ENCODE peak calls at places on chromosomes 5 and 9, in six cellular contexts. One of them, this sample, is unnamed.

GRCh38 chr5:109953821-109954220 is 264.1 kb downstream of the MAN2A1 start:
- DNase-seq in bronchial epithelial cell: no peak
- DNase-seq in aorta: no peak
- DNase-seq in heart left ventricle: no peak
- DNase-seq in body of pancreas: no peak
- DNase-seq in psoas muscle: no peak
- DNase-seq in this sample: no peak

GRCh38 chr5:74630387-74631087 is 10.0 kb downstream of the ENC1 start:
- DNase-seq in psoas muscle: no peak
- DNase-seq in aorta: no peak
- DNase-seq in body of pancreas: no peak
- DNase-seq in heart left ventricle: no peak
- DNase-seq in bronchial epithelial cell: peak; percentile 97
- DNase-seq in this sample: peak; percentile 48

GRCh38 chr5:165714594-165714993 is 2209.2 kb downstream of the MAT2B start:
- DNase-seq in aorta: no peak
- DNase-seq in bronchial epithelial cell: no peak
- DNase-seq in heart left ventricle: no peak
- DNase-seq in body of pancreas: no peak
- DNase-seq in psoas muscle: no peak
- DNase-seq in this sample: peak; percentile 44

GRCh38 chr5:60960591-60960990 is 15.6 kb downstream of the NDUFAF2 start:
- DNase-seq in body of pancreas: no peak
- DNase-seq in bronchial epithelial cell: peak; percentile 21
- DNase-seq in psoas muscle: no peak
- DNase-seq in aorta: no peak
- DNase-seq in heart left ventricle: no peak
- DNase-seq in this sample: peak; percentile 56

GRCh38 chr9:6243746-6244145 is 28.1 kb downstream of the IL33 start:
- DNase-seq in heart left ventricle: no peak
- DNase-seq in body of pancreas: no peak
- DNase-seq in bronchial epithelial cell: peak; percentile 82
- DNase-seq in psoas muscle: no peak
- DNase-seq in aorta: no peak
- DNase-seq in this sample: no peak

GRCh38 chr9:109251080-109251775 is 69.6 kb downstream of the EPB41L4B start:
- DNase-seq in heart left ventricle: no peak
- DNase-seq in body of pancreas: peak; percentile 89
- DNase-seq in bronchial epithelial cell: peak; percentile 89
- DNase-seq in psoas muscle: no peak
- DNase-seq in aorta: peak; percentile 58
- DNase-seq in this sample: peak; percentile 14

GRCh38 chr9:4155224-4156026 is 144.4 kb downstream of the GLIS3 start:
- DNase-seq in bronchial epithelial cell: no peak
- DNase-seq in body of pancreas: no peak
- DNase-seq in psoas muscle: no peak
- DNase-seq in aorta: no peak
- DNase-seq in heart left ventricle: no peak
- DNase-seq in this sample: no peak

GRCh38 chr9:132546148-132547051 is 36.0 kb upstream of the BARHL1 start:
- DNase-seq in bronchial epithelial cell: no peak
- DNase-seq in aorta: no peak
- DNase-seq in body of pancreas: peak; percentile 27
- DNase-seq in heart left ventricle: no peak
- DNase-seq in psoas muscle: peak; percentile 51
- DNase-seq in this sample: peak; percentile 49

GRCh38 chr9:110123364-110124095 is 84.4 kb downstream of the C9orf152 start:
- DNase-seq in body of pancreas: no peak
- DNase-seq in psoas muscle: no peak
- DNase-seq in bronchial epithelial cell: no peak
- DNase-seq in aorta: no peak
- DNase-seq in heart left ventricle: no peak
- DNase-seq in this sample: peak; percentile 85

GRCh38 chr5:136222575-136223235 is 29.7 kb upstream of the SMIM32 start:
- DNase-seq in heart left ventricle: no peak
- DNase-seq in aorta: no peak
- DNase-seq in bronchial epithelial cell: peak; percentile 13
- DNase-seq in body of pancreas: no peak
- DNase-seq in psoas muscle: no peak
- DNase-seq in this sample: no peak

GRCh38 chr5:92909545-92909962 is 671.5 kb downstream of the NR2F1-AS1 start:
- DNase-seq in heart left ventricle: no peak
- DNase-seq in bronchial epithelial cell: no peak
- DNase-seq in body of pancreas: no peak
- DNase-seq in aorta: no peak
- DNase-seq in psoas muscle: no peak
- DNase-seq in this sample: peak; percentile 33

GRCh38 chr5:80653497-80653896 is 955 bp upstream of the MSH3 start:
- DNase-seq in bronchial epithelial cell: no peak
- DNase-seq in psoas muscle: no peak
- DNase-seq in heart left ventricle: no peak
- DNase-seq in aorta: no peak
- DNase-seq in body of pancreas: no peak
- DNase-seq in this sample: no peak
- H3K36me3 ChIP-seq in bronchial epithelial cell: peaks cover under 1% of the 10 kb centered on the region
- H3K36me3 ChIP-seq in psoas muscle: no peaks in the 10 kb centered on the region
- H3K36me3 ChIP-seq in heart left ventricle: peaks cover 30% of the 10 kb centered on the region
- H3K36me3 ChIP-seq in aorta: no peaks in the 10 kb centered on the region
- H3K36me3 ChIP-seq in body of pancreas: peaks cover 6% of the 10 kb centered on the region
- H3K36me3 ChIP-seq in this sample: peaks cover 28% of the 10 kb centered on the region

GRCh38 chr9:112120471-112120925 is 54.6 kb downstream of the SUSD1 start:
- DNase-seq in bronchial epithelial cell: peak; percentile 68
- DNase-seq in heart left ventricle: no peak
- DNase-seq in body of pancreas: no peak
- DNase-seq in aorta: no peak
- DNase-seq in psoas muscle: no peak
- DNase-seq in this sample: no peak

GRCh38 chr9:112121633-112122032 is 53.5 kb downstream of the SUSD1 start:
- DNase-seq in heart left ventricle: no peak
- DNase-seq in bronchial epithelial cell: peak; percentile 17
- DNase-seq in body of pancreas: no peak
- DNase-seq in psoas muscle: no peak
- DNase-seq in aorta: no peak
- DNase-seq in this sample: no peak

GRCh38 chr9:112120046-112120373 is 55.1 kb downstream of the SUSD1 start:
- DNase-seq in aorta: no peak
- DNase-seq in bronchial epithelial cell: no peak
- DNase-seq in body of pancreas: no peak
- DNase-seq in heart left ventricle: no peak
- DNase-seq in psoas muscle: no peak
- DNase-seq in this sample: no peak

GRCh38 chr9:112115955-112116354 is 59.1 kb downstream of the SUSD1 start:
- DNase-seq in psoas muscle: no peak
- DNase-seq in aorta: no peak
- DNase-seq in body of pancreas: no peak
- DNase-seq in heart left ventricle: no peak
- DNase-seq in bronchial epithelial cell: no peak
- DNase-seq in this sample: no peak

DNA sequence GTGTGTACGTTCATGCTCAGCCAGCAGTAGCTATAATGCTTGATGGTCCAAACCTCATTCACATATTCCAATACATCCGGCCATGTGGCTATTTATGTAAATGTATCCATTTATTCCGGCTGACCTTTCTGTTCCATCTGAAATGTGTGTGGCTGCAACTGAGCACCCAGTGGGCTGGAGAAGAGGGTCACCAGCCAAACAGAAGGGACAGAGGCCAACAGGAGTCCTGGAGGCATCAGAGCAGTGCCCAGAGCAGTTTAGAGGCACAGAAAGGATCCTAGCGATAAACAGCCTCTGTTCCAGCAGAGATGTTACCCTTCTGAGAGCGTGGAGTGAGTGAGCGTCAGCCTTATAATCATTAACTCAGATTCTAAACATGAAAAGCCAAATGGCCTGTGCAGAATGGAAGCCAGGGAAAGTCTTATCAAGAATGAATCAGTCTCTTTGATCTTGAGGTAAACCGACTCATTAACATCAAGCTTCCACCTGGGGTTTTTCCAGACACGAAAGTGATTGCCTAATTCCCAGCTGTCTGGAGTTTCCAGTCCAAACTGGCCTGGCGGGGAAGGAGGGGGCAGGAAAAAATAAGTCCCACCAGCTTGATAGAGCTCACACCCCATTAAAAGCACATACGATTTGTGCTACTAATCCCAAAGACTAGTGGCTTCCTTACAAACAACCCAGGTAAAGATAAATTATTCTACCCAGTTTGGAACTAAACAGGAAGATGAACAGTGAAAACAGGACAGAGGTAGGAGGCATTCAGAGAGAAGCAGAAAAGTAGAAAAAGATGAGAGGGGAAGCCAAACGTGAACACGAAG is 55.7 kb downstream of the SUSD1 start:
- DNase-seq in heart left ventricle: no peak
- DNase-seq in psoas muscle: no peak
- DNase-seq in body of pancreas: peak; percentile 86
- DNase-seq in bronchial epithelial cell: peak; percentile 98
- DNase-seq in aorta: no peak
- DNase-seq in this sample: peak; percentile 34
- H3K36me3 ChIP-seq in heart left ventricle: peaks cover 16% of the 10 kb centered on the region
- H3K36me3 ChIP-seq in psoas muscle: no peaks in the 10 kb centered on the region
- H3K36me3 ChIP-seq in body of pancreas: no peaks in the 10 kb centered on the region
- H3K36me3 ChIP-seq in bronchial epithelial cell: no peaks in the 10 kb centered on the region
- H3K36me3 ChIP-seq in aorta: no peaks in the 10 kb centered on the region
- H3K36me3 ChIP-seq in this sample: peaks cover 6% of the 10 kb centered on the region

GRCh38 chr9:87513171-87513570 is 15.5 kb downstream of the DAPK1 start:
- DNase-seq in bronchial epithelial cell: no peak
- DNase-seq in body of pancreas: no peak
- DNase-seq in psoas muscle: no peak
- DNase-seq in heart left ventricle: no peak
- DNase-seq in aorta: no peak
- DNase-seq in this sample: no peak
- H3K36me3 ChIP-seq in bronchial epithelial cell: no peaks in the 10 kb centered on the region
- H3K36me3 ChIP-seq in body of pancreas: no peaks in the 10 kb centered on the region
- H3K36me3 ChIP-seq in psoas muscle: no peaks in the 10 kb centered on the region
- H3K36me3 ChIP-seq in heart left ventricle: no peaks in the 10 kb centered on the region
- H3K36me3 ChIP-seq in aorta: no peaks in the 10 kb centered on the region
- H3K36me3 ChIP-seq in this sample: peaks cover 26% of the 10 kb centered on the region

GRCh38 chr5:168869615-168870227 is 290.6 kb upstream of the PANK3 start:
- DNase-seq in aorta: no peak
- DNase-seq in body of pancreas: no peak
- DNase-seq in bronchial epithelial cell: no peak
- DNase-seq in heart left ventricle: no peak
- DNase-seq in psoas muscle: no peak
- DNase-seq in this sample: no peak

GRCh38 chr5:168874713-168875380 is 295.7 kb upstream of the PANK3 start:
- DNase-seq in psoas muscle: no peak
- DNase-seq in body of pancreas: no peak
- DNase-seq in bronchial epithelial cell: peak; percentile 31
- DNase-seq in aorta: no peak
- DNase-seq in heart left ventricle: no peak
- DNase-seq in this sample: peak; percentile 23

GRCh38 chr5:168870914-168871313 is 291.7 kb upstream of the PANK3 start:
- DNase-seq in psoas muscle: no peak
- DNase-seq in body of pancreas: no peak
- DNase-seq in aorta: no peak
- DNase-seq in bronchial epithelial cell: no peak
- DNase-seq in heart left ventricle: no peak
- DNase-seq in this sample: no peak

GRCh38 chr5:168875839-168876238 is 296.7 kb upstream of the PANK3 start:
- DNase-seq in psoas muscle: no peak
- DNase-seq in heart left ventricle: no peak
- DNase-seq in body of pancreas: no peak
- DNase-seq in bronchial epithelial cell: no peak
- DNase-seq in aorta: no peak
- DNase-seq in this sample: no peak

DNA sequence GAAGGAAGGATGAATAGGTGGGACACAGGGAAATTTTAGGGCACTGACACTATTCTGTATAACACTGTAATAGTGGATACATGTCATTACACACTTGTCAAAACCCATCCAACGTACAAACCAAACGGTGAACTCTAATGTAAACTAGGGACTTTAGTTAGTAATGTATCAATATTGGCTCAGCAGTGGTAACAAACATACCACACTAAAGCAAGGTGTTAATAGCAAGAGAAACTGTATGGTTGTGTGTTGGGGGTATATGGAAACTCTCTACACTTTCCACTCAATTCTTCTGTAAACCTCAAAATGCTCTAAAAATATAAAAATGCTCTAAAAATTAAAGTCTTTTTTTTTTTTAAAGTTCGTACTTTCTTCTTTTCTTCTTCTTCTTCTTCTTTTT is 293.1 kb upstream of the PANK3 start:
- DNase-seq in bronchial epithelial cell: no peak
- DNase-seq in aorta: no peak
- DNase-seq in psoas muscle: no peak
- DNase-seq in body of pancreas: no peak
- DNase-seq in heart left ventricle: no peak
- DNase-seq in this sample: no peak
- H3K36me3 ChIP-seq in bronchial epithelial cell: no peaks in the 10 kb centered on the region
- H3K36me3 ChIP-seq in aorta: no peaks in the 10 kb centered on the region
- H3K36me3 ChIP-seq in psoas muscle: no peaks in the 10 kb centered on the region
- H3K36me3 ChIP-seq in body of pancreas: no peaks in the 10 kb centered on the region
- H3K36me3 ChIP-seq in heart left ventricle: no peaks in the 10 kb centered on the region
- H3K36me3 ChIP-seq in this sample: no peaks in the 10 kb centered on the region

DNA sequence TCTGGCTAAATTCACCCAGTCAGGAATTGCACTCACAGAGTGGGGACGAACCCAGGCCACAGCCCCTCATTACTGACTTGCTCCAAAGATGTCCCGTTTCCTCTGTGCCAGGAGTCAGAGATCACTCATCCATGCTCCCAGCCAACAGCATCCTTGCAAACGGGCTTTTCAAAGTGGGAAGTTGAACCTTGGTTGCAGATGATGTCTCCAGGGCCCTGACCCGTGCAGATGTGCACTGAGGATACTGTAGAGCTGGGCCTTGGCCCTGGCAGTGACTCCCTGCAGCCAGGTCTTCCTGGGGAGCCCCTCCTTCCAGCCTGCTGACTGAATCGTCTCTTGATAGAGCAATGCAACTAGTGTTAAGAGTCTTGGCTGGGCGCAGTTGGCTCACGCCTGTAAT is 22.3 kb downstream of the TCF7 start:
- DNase-seq in heart left ventricle: no peak
- DNase-seq in aorta: no peak
- DNase-seq in psoas muscle: no peak
- DNase-seq in bronchial epithelial cell: no peak
- DNase-seq in body of pancreas: peak; percentile 8
- DNase-seq in this sample: no peak
- H3K36me3 ChIP-seq in heart left ventricle: peaks cover 46% of the 10 kb centered on the region
- H3K36me3 ChIP-seq in aorta: no peaks in the 10 kb centered on the region
- H3K36me3 ChIP-seq in psoas muscle: no peaks in the 10 kb centered on the region
- H3K36me3 ChIP-seq in bronchial epithelial cell: peaks cover 9% of the 10 kb centered on the region
- H3K36me3 ChIP-seq in body of pancreas: peaks cover 1% of the 10 kb centered on the region
- H3K36me3 ChIP-seq in this sample: peaks cover 71% of the 10 kb centered on the region